ENCODE peak calls at places on chromosomes 12 and 14, in four cellular contexts. B is psoas muscle, D is left lung, E is keratinocyte. I is an unnamed sample. For H3K4me1, the result is how much of the 10 kb centered on the place peaks cover.

GRCh38 chr12:29086325-29087271 is 62.5 kb upstream of the FAR2 start:
- DNase-seq in B (no peak), D (peak), E (no peak), I (peak)

GRCh38 chr12:95130096-95130495 is 56.7 kb upstream of the NR2C1 start:
- DNase-seq in B (no peak), D (no peak), E (no peak), I (no peak)

GRCh38 chr12:50174971-50175715 is 8.0 kb upstream of the CERS5 start:
- DNase-seq in B (no peak), D (no peak), E (no peak), I (no peak)

GRCh38 chr14:47715330-47715729 is 39.9 kb upstream of the MDGA2 start:
- DNase-seq in B (no peak), D (no peak), E (no peak), I (no peak)

GRCh38 chr14:65373011-65373670 is 39.4 kb upstream of the FUT8 start:
- DNase-seq in B (no peak), D (peak), E (no peak), I (no peak)

GRCh38 chr12:53061404-53062010 is 11.6 kb downstream of the TNS2 start:
- DNase-seq in B (peak), D (peak), E (no peak), I (peak)

GRCh38 chr12:53299101-53299453 is 418 bp upstream of the MYG1 start:
- DNase-seq in B (no peak), D (no peak), E (no peak), I (no peak)

GRCh38 chr14:75715926-75716780 is 55.1 kb downstream of the TTLL5 start:
- DNase-seq in B (no peak), D (no peak), E (no peak), I (no peak)

GRCh38 chr12:1078002-1078401 is 87.0 kb downstream of the ERC1 start:
- DNase-seq in B (no peak), D (no peak), E (no peak), I (no peak)

GRCh38 chr12:79183946-79184345 is 319.4 kb downstream of the SYT1 start:
- DNase-seq in B (no peak), D (no peak), E (no peak), I (no peak)
- H3K4me1 ChIP-seq in B (under half), D (under half), E (under half), I (under half)

DNA sequence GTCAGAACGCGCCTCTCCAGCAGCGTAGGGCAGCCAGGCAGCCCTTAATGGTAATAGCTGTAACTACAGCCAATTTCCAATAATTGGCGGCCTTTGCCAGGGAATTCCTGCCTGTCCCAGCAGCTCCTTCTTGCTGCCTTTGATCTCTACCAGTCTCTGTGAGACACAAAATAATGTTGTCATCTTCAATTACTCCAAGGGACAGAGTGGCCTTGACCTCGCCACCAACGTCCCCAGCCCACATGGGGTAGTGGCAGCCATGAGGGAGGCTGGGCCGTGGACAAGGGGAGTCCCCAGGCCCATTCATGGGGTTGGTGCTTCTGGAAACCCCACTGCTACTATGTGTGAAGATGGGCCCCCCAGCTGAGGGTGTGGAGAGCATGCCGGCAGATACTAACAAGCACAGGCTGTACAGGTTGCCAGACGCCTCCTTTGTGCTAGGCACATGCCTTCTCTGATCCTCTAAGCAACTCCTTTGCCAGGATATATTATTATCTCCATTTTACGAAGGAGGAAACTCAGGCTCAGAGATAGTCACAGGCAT is 17.4 kb upstream of the CLMN start:
- DNase-seq in B (no peak), D (no peak), E (no peak), I (no peak)
- H3K4me1 ChIP-seq in B (under half), D (under half), E (under half), I (under half)

GRCh38 chr14:69669375-69669774 is 58.0 kb downstream of the SUSD6 start:
- DNase-seq in B (no peak), D (no peak), E (no peak), I (no peak)
- H3K4me1 ChIP-seq in B (half or more), D (half or more), E (under half), I (under half)

GRCh38 chr14:99202516-99202915 is 69.5 kb downstream of the BCL11B start:
- DNase-seq in B (no peak), D (peak), E (no peak), I (no peak)

GRCh38 chr14:99201351-99202073 is 70.5 kb downstream of the BCL11B start:
- DNase-seq in B (no peak), D (peak), E (no peak), I (no peak)

GRCh38 chr14:99198746-99199145 is 73.3 kb downstream of the BCL11B start:
- DNase-seq in B (no peak), D (peak), E (no peak), I (no peak)

GRCh38 chr14:99200654-99201005 is 71.4 kb downstream of the BCL11B start:
- DNase-seq in B (no peak), D (peak), E (no peak), I (no peak)

DNA sequence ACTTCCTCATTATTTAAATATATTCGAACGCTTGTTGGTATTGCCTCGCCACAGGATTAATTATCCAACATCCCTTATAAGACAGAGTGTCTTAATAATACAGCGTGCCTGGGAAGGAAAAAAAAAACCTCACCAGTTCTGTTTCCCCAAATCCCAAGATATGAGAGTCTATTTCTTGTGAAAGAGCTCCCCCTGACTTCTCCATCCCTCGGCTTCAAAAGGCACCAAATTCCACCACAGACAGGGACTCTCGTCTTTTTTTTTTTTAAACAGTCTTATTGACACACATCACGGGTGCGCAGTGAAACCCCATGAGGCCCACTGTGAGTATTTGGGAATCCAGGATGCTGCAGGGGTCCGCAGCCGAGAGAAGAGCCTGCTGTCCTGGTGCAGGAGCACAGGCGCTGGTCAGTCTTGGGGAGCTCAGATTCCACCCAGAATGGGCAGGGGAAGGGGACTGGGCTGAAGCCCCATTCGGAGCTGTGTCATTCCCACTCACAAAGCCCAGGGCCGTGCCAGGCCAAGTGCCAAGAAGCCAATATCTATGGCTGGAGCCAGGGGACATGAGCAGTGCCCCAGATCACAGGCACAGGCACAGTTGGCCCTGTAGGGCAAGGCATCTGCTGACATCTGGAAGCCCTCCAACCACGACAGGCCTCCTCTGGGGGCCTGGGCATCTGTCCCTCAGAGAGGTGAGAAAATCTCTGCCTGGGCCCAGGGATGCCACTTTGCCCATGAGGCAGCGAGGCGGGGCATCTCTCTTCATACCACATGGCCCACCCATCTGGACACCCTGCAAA is 71.9 kb downstream of the BCL11B start:
- DNase-seq in B (no peak), D (peak), E (no peak), I (no peak)
- H3K4me1 ChIP-seq in B (under half), D (under half), E (under half), I (under half)

DNA sequence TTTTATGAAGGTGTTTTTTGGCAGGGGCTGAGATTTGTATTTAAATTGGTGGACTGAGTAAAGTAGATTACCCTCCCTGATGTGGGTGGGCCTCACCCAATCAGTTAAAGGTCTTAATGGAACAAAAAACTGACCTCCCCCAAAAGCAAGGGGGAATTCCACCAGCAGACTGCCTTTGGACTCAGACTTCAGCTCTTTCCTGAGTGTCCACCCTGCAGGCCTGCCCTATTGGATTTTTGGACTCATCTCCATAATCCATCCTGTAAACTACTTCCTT is 228.4 kb upstream of the CAND1 start:
- DNase-seq in B (no peak), D (no peak), E (no peak), I (no peak)
- H3K4me1 ChIP-seq in B (under half), D (under half), E (under half), I (under half)

GRCh38 chr14:68669101-68669500 is 123.8 kb downstream of the ZFP36L1 start:
- DNase-seq in B (no peak), D (no peak), E (no peak), I (no peak)

GRCh38 chr14:68667313-68667791 is 125.5 kb downstream of the ZFP36L1 start:
- DNase-seq in B (no peak), D (no peak), E (no peak), I (no peak)

GRCh38 chr14:68669644-68670343 is 123.1 kb downstream of the ZFP36L1 start:
- DNase-seq in B (peak), D (no peak), E (no peak), I (no peak)

GRCh38 chr14:68668028-68668427 is 124.8 kb downstream of the ZFP36L1 start:
- DNase-seq in B (no peak), D (no peak), E (no peak), I (no peak)

DNA sequence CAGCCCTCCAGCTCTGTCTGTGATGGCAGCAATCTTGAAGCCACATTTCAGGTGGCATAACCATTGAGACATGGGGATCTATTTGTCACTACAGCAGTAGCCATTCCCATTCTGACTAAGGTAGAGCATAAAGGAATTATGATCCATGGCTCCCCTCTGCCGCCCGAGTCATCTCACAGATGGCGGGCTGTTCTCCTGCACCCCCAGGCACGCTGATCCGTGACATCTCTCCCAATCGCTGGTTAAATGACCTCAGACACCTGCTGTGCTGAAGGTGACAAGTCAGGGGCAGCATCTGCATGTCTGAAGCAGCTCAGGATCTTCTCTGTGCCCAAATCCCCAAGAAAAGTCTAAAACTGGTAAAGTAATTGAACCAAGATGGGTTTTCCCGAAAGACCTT is 124.3 kb downstream of the ZFP36L1 start:
- DNase-seq in B (no peak), D (no peak), E (no peak), I (no peak)
- H3K4me1 ChIP-seq in B (under half), D (under half), E (under half), I (under half)

DNA sequence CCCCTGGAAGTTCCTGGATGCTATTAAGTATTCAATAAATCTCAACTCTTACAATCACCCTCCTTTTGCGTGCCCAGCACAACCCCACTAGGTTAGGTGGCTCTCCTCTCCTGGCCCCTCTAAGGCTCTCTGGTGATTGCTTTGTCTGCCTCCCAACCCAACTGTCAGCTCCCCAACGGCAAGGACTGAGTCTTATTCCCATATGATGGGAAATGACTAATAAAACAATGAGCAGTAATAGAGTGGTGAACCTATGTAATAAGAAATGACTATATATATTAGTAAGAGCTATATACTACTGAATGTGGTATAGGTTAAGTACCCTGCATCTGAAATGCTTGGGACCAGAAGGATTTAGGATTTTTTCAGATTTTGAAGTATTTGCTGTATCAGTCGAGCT is 8.1 kb downstream of the APPL2 start:
- DNase-seq in B (no peak), D (no peak), E (no peak), I (no peak)
- H3K4me1 ChIP-seq in B (under half), D (half or more), E (under half), I (under half)

GRCh38 chr12:57226588-57227314 is 2.8 kb upstream of the SHMT2 start:
- DNase-seq in B (no peak), D (peak), E (no peak), I (no peak)

GRCh38 chr12:57224973-57225679 is 4.4 kb upstream of the SHMT2 start:
- DNase-seq in B (no peak), D (peak), E (no peak), I (no peak)

GRCh38 chr12:57227315-57228115 is 2.0 kb upstream of the SHMT2 start:
- DNase-seq in B (no peak), D (no peak), E (no peak), I (no peak)

GRCh38 chr12:57224278-57224972 is 5.1 kb upstream of the SHMT2 start:
- DNase-seq in B (no peak), D (peak), E (no peak), I (no peak)

DNA sequence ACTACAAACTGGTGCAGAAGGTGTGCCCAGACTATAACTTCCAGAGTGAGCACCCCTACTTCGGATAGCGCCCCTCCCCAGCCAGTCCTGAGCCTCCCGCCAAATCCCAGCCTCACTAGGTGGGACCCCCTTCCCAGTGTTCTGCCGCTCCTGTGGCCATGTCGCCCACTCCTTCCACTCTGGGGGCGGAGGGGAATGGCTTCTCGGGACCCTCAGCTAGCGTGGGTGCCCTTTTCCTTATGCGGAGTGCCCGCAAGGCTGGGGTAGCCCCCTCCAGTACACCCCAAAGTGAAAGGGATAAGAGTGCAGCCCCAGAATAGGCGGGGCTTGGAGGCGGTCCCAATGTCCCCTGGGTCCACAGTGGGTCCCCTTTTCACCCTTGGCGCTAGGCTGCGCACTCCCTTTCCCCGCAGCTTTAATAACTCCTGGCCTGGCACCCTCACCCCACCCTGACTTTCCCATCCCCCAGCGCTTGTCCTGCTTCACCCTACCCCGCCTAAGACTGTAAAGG is 3.8 kb upstream of the SHMT2 start:
- DNase-seq in B (no peak), D (peak), E (no peak), I (no peak)
- H3K4me1 ChIP-seq in B (under half), D (under half), E (under half), I (under half)